ENCODE peak calls at places on chromosome 4, in eight cellular contexts. W is heart right ventricle, Z is brain microvascular endothelial cell, C is NT2/D1, O is adrenal gland, M is astrocyte of the cerebellum, U is mucosa of descending colon, H is foreskin fibroblast. R is an unnamed sample.

GRCh38 chr4:176805155-176805554 is 12.4 kb upstream of the VEGFC start:
- DNase-seq in C (no peak), H (peak; percentile 84), O (no peak), M (no peak), U (no peak), W (no peak), Z (no peak), R (peak; percentile 74)

GRCh38 chr4:79198886-79199591 is 126.8 kb downstream of the NAA11 start:
- DNase-seq in M (peak; percentile 41), H (no peak), Z (no peak), U (no peak), W (no peak), O (no peak), C (no peak), R (peak; percentile 2)

GRCh38 chr4:94913316-94913715 is 155.6 kb downstream of the BMPR1B start:
- DNase-seq in C (no peak), M (no peak), U (no peak), H (no peak), W (no peak), O (no peak), Z (no peak), R (no peak)

GRCh38 chr4:53779025-53779424 is 187.7 kb upstream of the LNX1 start:
- DNase-seq in Z (no peak), U (no peak), O (no peak), W (no peak), H (no peak), M (no peak), C (no peak), R (no peak)

GRCh38 chr4:138398297-138398696 is 156.1 kb upstream of the SLC7A11 start:
- DNase-seq in W (no peak), O (no peak), Z (no peak), U (no peak), C (peak; percentile 16), M (peak; percentile 9), H (no peak), R (no peak)

GRCh38 chr4:64402684-64403083 is 6.6 kb downstream of the TECRL start:
- DNase-seq in Z (no peak), U (no peak), O (no peak), M (no peak), W (no peak), C (no peak), H (no peak), R (no peak)

GRCh38 chr4:149752729-149753128 is 62.9 kb downstream of the IQCM start:
- DNase-seq in W (no peak), M (no peak), H (no peak), U (no peak), C (no peak), O (no peak), Z (no peak), R (no peak)

GRCh38 chr4:156169011-156169410 is 215.3 kb upstream of the CTSO start:
- DNase-seq in O (no peak), C (peak; percentile 28), H (peak; percentile 91), Z (peak; percentile 96), U (no peak), M (peak; percentile 74), W (no peak), R (peak; percentile 88)

GRCh38 chr4:7394681-7395451 is 39.9 kb downstream of the PSAPL1 start:
- DNase-seq in W (no peak), O (no peak), Z (no peak), M (no peak), H (no peak), U (no peak), C (no peak), R (no peak)

GRCh38 chr4:98996056-98996941 is 778 bp downstream of the METAP1 start:
- DNase-seq in O (peak; percentile 15), C (no peak), M (no peak), Z (peak; percentile 23), H (peak; percentile 26), U (peak; percentile 70), W (no peak), R (no peak)

GRCh38 chr4:26108024-26108423 is 194.0 kb downstream of the SMIM20 start:
- DNase-seq in H (no peak), U (no peak), O (no peak), W (no peak), Z (no peak), C (no peak), M (no peak), R (no peak)

GRCh38 chr4:127777487-127777886 is 4.6 kb upstream of the HSPA4L start:
- DNase-seq in W (no peak), U (no peak), O (no peak), Z (no peak), M (no peak), H (no peak), C (no peak), R (no peak)

GRCh38 chr4:83191026-83191425 is 76.5 kb upstream of the PLAC8 start:
- DNase-seq in Z (no peak), W (no peak), M (peak; percentile 11), H (no peak), U (no peak), O (no peak), C (no peak), R (no peak)

GRCh38 chr4:182074842-182075241 is 168.4 kb upstream of the TENM3 start:
- DNase-seq in O (no peak), H (no peak), M (no peak), W (no peak), C (no peak), Z (no peak), U (no peak), R (no peak)

GRCh38 chr4:82984459-82984858 is 26.2 kb downstream of the LIN54 start:
- DNase-seq in W (no peak), M (peak; percentile 47), O (peak; percentile 13), H (peak; percentile 26), Z (peak; percentile 81), C (no peak), U (no peak), R (peak; percentile 13)

GRCh38 chr4:80619070-80619674 is 283.6 kb downstream of the CFAP299 start:
- DNase-seq in O (no peak), M (no peak), H (no peak), U (no peak), C (no peak), W (no peak), Z (no peak), R (no peak)

GRCh38 chr4:70306101-70306500 is 28.7 kb upstream of the CABS1 start:
- DNase-seq in M (no peak), C (no peak), Z (no peak), W (no peak), U (no peak), O (no peak), H (no peak), R (no peak)

GRCh38 chr4:163343604-163344146 is at the start of gene NPY5R:
- DNase-seq in U (peak; percentile 39), O (no peak), C (no peak), Z (no peak), M (no peak), H (no peak), W (no peak), R (no peak)

GRCh38 chr4:163344147-163345050 is 707 bp downstream of the NPY5R start:
- DNase-seq in U (peak; percentile 43), O (peak; percentile 2), W (peak; percentile 20), M (no peak), Z (no peak), H (no peak), C (no peak), R (no peak)
- H3K4me3 ChIP-seq in U (peak overlapping the region; percentile 6), O (peak overlapping the region; percentile 58), W (peak overlapping the region; percentile 43), M (peak overlapping the region; percentile 48), Z (peak overlapping the region; percentile 54), H (no peak overlapping the region), C (peak overlapping the region; percentile 55), R (peak overlapping the region; percentile 24)

DNA sequence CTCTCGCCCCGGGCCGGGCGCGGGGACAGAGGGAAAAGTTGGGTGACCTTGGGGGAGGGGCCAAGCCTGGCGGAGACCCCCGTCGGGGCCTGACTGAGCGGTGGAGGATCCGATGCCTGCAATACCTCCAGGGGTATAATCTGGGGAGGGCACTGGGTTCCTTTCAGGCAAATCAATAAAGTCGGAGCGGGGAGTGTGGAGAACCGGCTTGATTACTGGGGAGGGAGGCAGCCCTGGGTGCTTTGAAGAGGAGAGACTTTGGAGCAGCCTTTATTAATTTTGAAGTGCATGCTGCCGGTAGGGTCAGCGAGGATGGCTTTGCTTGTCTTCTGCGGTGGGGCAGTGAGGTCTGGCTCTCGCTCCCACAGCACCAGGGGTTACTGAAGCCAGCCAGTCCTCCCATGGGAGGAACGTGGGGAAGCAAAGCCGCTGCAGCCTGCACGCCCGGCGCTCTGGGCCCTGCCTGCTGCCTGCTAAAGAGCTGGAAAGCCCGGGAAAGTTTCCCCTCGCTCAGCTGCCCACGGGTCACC is 396 bp upstream of the LGI2 start:
- DNase-seq in H (peak; percentile 10), W (peak; percentile 32), M (no peak), Z (no peak), O (no peak), C (no peak), U (no peak), R (peak; percentile 6)
- H3K4me3 ChIP-seq in H (no peak overlapping the region), W (peak overlapping the region; percentile 59), M (peak overlapping the region; percentile 28), Z (peak overlapping the region; percentile 32), O (peak overlapping the region; percentile 67), C (peak overlapping the region; percentile 55), U (no peak overlapping the region), R (peak overlapping the region; percentile 44)

DNA sequence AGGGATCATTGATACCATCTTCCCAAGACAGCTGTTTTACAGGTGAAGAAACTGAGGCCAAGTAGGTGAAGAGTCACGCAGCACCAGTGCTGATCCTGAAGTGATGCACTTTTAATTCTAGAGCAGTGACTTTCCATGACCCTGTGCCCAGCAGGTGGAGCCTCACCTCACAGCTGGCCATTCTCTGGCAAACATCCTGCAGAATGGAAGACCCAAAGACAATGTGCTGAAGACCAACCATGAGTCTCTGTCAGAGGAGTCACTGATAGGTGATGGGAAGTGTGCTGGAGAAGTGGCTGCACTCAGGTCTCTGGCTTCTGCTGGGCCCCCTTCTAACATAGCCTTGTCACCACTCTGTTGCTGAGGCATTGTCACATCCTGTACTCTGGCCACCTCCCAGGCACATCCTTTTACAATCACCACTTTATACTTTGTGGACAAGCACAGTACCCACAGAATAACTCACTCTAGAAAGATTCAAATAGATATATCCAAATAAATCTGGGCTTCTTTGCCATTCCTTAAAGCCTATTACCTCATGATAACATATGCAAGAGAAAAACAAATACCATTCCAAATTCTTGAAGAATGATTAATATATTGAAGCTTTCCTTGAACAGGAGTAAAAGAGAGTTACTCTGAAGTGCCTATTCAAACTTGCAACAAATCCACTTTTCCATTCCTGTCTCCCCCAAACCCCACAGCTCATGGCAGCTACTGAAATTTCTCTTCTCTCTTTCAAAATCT is 64.1 kb upstream of the SCOC start:
- DNase-seq in Z (peak; percentile 42), H (no peak), W (no peak), M (no peak), O (no peak), U (no peak), C (no peak), R (no peak)
- H3K4me3 ChIP-seq in Z (no peak overlapping the region), H (no peak overlapping the region), W (no peak overlapping the region), M (no peak overlapping the region), O (no peak overlapping the region), U (no peak overlapping the region), C (no peak overlapping the region), R (no peak overlapping the region)

DNA sequence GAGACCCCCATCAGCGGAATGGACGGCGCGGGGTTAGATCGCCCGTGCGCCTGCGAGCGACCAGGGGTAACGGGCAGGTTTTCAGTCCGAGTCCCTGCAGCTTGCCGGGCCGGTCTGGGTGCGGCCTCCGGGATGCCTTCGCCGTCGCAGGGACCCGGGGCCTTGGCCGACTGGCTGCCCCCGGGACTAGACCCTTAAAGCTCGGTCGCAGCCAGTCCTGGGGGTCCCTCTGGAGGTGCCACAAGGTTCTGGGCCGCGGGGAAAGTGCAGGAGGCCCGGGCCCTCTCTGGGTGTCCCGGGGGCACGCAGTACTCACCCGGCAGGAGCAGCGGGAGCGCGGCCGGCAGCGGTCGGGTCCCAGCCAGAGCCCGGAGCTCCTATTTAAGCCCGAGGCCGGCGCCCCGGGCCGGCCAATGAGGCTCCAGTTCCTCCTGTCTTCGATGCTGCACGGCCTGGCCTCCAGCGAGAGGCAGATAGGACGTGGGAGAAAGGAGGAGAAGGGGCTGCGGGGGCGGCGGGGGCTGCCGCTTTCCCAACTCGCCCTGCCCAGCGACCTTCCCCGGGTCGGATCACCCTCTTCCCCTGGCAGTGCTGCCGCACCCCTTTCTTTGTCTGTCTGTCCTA is at the start of gene SPON2:
- DNase-seq in Z (no peak), H (peak; percentile 66), C (no peak), U (peak; percentile 52), O (peak; percentile 35), W (peak; percentile 56), M (no peak), R (no peak)
- H3K4me3 ChIP-seq in Z (peak within 1 kb of the TSS; percentile 47), H (peak within 1 kb of the TSS; percentile 59), C (peak within 1 kb of the TSS; percentile 65), U (no peak within 1 kb of the TSS), O (peak within 1 kb of the TSS; percentile 53), W (peak within 1 kb of the TSS; percentile 54), M (peak within 1 kb of the TSS; percentile 16), R (peak within 1 kb of the TSS; percentile 63)